ENCODE peak calls at places on chromosomes 6 and 20, in four cellular contexts. One of them, this sample, is unnamed.

GRCh38 chr6:157860505-157860991 is 37.5 kb downstream of the SNX9 start:
- DNase-seq in GM13976: no peak
- DNase-seq in NCI-H1436: no peak
- DNase-seq in mammary epithelial cell: no peak
- DNase-seq in this sample: no peak

GRCh38 chr6:47897233-47897632 is 115.4 kb downstream of the OPN5 start:
- DNase-seq in GM13976: no peak
- DNase-seq in mammary epithelial cell: peak
- DNase-seq in NCI-H1436: no peak
- DNase-seq in this sample: no peak

GRCh38 chr20:35252037-35252461 is 25.6 kb downstream of the MMP24 start:
- DNase-seq in GM13976: no peak
- DNase-seq in NCI-H1436: no peak
- DNase-seq in mammary epithelial cell: no peak
- DNase-seq in this sample: no peak

GRCh38 chr6:80333342-80333741 is 226.9 kb downstream of the BCKDHB start:
- DNase-seq in NCI-H1436: peak
- DNase-seq in mammary epithelial cell: no peak
- DNase-seq in GM13976: no peak
- DNase-seq in this sample: no peak

GRCh38 chr6:118501099-118501498 is 47.0 kb upstream of the PLN start:
- DNase-seq in GM13976: no peak
- DNase-seq in NCI-H1436: no peak
- DNase-seq in mammary epithelial cell: no peak
- DNase-seq in this sample: no peak

GRCh38 chr20:45588800-45589199 is 9.7 kb upstream of the WFDC8 start:
- DNase-seq in mammary epithelial cell: no peak
- DNase-seq in NCI-H1436: no peak
- DNase-seq in GM13976: no peak
- DNase-seq in this sample: no peak

GRCh38 chr6:20706293-20707165 is 172.3 kb downstream of the CDKAL1 start:
- DNase-seq in mammary epithelial cell: peak
- DNase-seq in GM13976: no peak
- DNase-seq in NCI-H1436: peak
- DNase-seq in this sample: peak

GRCh38 chr6:3871511-3871910 is 22.3 kb downstream of the FAM50B start:
- DNase-seq in NCI-H1436: no peak
- DNase-seq in mammary epithelial cell: no peak
- DNase-seq in GM13976: no peak
- DNase-seq in this sample: no peak

GRCh38 chr6:128508588-128509296 is 11.7 kb downstream of the PTPRK start:
- DNase-seq in GM13976: no peak
- DNase-seq in mammary epithelial cell: peak
- DNase-seq in NCI-H1436: no peak
- DNase-seq in this sample: no peak

GRCh38 chr6:1325471-1326309 is 13.8 kb downstream of the FOXQ1 start:
- DNase-seq in NCI-H1436: no peak
- DNase-seq in GM13976: no peak
- DNase-seq in mammary epithelial cell: peak
- DNase-seq in this sample: no peak

GRCh38 chr6:144104898-144105487 is 9.6 kb upstream of the SF3B5 start:
- DNase-seq in GM13976: peak
- DNase-seq in mammary epithelial cell: peak
- DNase-seq in NCI-H1436: peak
- DNase-seq in this sample: no peak

GRCh38 chr6:47362857-47363461 is 53.3 kb upstream of the TNFRSF21 start:
- DNase-seq in mammary epithelial cell: no peak
- DNase-seq in GM13976: no peak
- DNase-seq in NCI-H1436: no peak
- DNase-seq in this sample: no peak

GRCh38 chr20:44069203-44069931 is 117.6 kb downstream of the JPH2 start:
- DNase-seq in NCI-H1436: no peak
- DNase-seq in mammary epithelial cell: no peak
- DNase-seq in GM13976: peak
- DNase-seq in this sample: no peak

GRCh38 chr6:3284436-3284876 is 25.7 kb downstream of the PSMG4 start:
- DNase-seq in mammary epithelial cell: no peak
- DNase-seq in GM13976: no peak
- DNase-seq in NCI-H1436: peak
- DNase-seq in this sample: no peak

GRCh38 chr6:65064844-65065243 is 642.2 kb downstream of the EYS start:
- DNase-seq in GM13976: no peak
- DNase-seq in mammary epithelial cell: no peak
- DNase-seq in NCI-H1436: no peak
- DNase-seq in this sample: no peak

GRCh38 chr6:19837511-19838441 is 606 bp downstream of the ID4 start:
- DNase-seq in mammary epithelial cell: peak
- DNase-seq in NCI-H1436: no peak
- DNase-seq in GM13976: peak
- DNase-seq in this sample: peak

This sample was measured in NCI-H510A.